ENCODE peak calls at places on chromosome 1, in five cellular contexts. One of them, this sample, is unnamed.

GRCh38 chr1:193031431-193031830 is 27.7 kb downstream of the UCHL5 start:
- DNase-seq in stimulated activated CD8-positive, alpha-beta memory T cell treated with anti-CD3 and anti-CD28 coated beads, Interleukin-7, amount 100 ng/mL, for 24 hours: no peak
- DNase-seq in GM13977: no peak
- DNase-seq in activated T-helper 1 cell treated with Interleukin-2 at 50 U/mL for 16 hours: no peak
- DNase-seq in AML-193: peak; percentile 16
- DNase-seq in this sample: peak; percentile 34

GRCh38 chr1:118136511-118136937 is 48.5 kb downstream of the SPAG17 start:
- DNase-seq in AML-193: no peak
- DNase-seq in activated T-helper 1 cell treated with Interleukin-2 at 50 U/mL for 16 hours: no peak
- DNase-seq in stimulated activated CD8-positive, alpha-beta memory T cell treated with anti-CD3 and anti-CD28 coated beads, Interleukin-7, amount 100 ng/mL, for 24 hours: peak; percentile 4
- DNase-seq in GM13977: peak; percentile 62
- DNase-seq in this sample: peak; percentile 77

GRCh38 chr1:2229032-2229920 is 1.2 kb downstream of the SKI start:
- DNase-seq in stimulated activated CD8-positive, alpha-beta memory T cell treated with anti-CD3 and anti-CD28 coated beads, Interleukin-7, amount 100 ng/mL, for 24 hours: no peak
- DNase-seq in activated T-helper 1 cell treated with Interleukin-2 at 50 U/mL for 16 hours: no peak
- DNase-seq in GM13977: peak; percentile 75
- DNase-seq in AML-193: peak; percentile 21
- DNase-seq in this sample: no peak

GRCh38 chr1:178630418-178630817 is 94.6 kb upstream of the RALGPS2 start:
- DNase-seq in activated T-helper 1 cell treated with Interleukin-2 at 50 U/mL for 16 hours: no peak
- DNase-seq in AML-193: no peak
- DNase-seq in stimulated activated CD8-positive, alpha-beta memory T cell treated with anti-CD3 and anti-CD28 coated beads, Interleukin-7, amount 100 ng/mL, for 24 hours: no peak
- DNase-seq in GM13977: no peak
- DNase-seq in this sample: no peak

GRCh38 chr1:7301346-7301993 is 469.6 kb upstream of the VAMP3 start:
- DNase-seq in AML-193: no peak
- DNase-seq in stimulated activated CD8-positive, alpha-beta memory T cell treated with anti-CD3 and anti-CD28 coated beads, Interleukin-7, amount 100 ng/mL, for 24 hours: no peak
- DNase-seq in activated T-helper 1 cell treated with Interleukin-2 at 50 U/mL for 16 hours: no peak
- DNase-seq in GM13977: no peak
- DNase-seq in this sample: no peak

GRCh38 chr1:111920221-111921024 is 69.0 kb downstream of the KCND3 start:
- DNase-seq in GM13977: no peak
- DNase-seq in stimulated activated CD8-positive, alpha-beta memory T cell treated with anti-CD3 and anti-CD28 coated beads, Interleukin-7, amount 100 ng/mL, for 24 hours: no peak
- DNase-seq in activated T-helper 1 cell treated with Interleukin-2 at 50 U/mL for 16 hours: no peak
- DNase-seq in AML-193: no peak
- DNase-seq in this sample: peak; percentile 3

GRCh38 chr1:156448134-156448967 is 52.2 kb downstream of the MEF2D start:
- DNase-seq in GM13977: no peak
- DNase-seq in stimulated activated CD8-positive, alpha-beta memory T cell treated with anti-CD3 and anti-CD28 coated beads, Interleukin-7, amount 100 ng/mL, for 24 hours: no peak
- DNase-seq in AML-193: no peak
- DNase-seq in activated T-helper 1 cell treated with Interleukin-2 at 50 U/mL for 16 hours: no peak
- DNase-seq in this sample: no peak

GRCh38 chr1:194069168-194069830 is 882.9 kb upstream of the B3GALT2 start:
- DNase-seq in activated T-helper 1 cell treated with Interleukin-2 at 50 U/mL for 16 hours: no peak
- DNase-seq in stimulated activated CD8-positive, alpha-beta memory T cell treated with anti-CD3 and anti-CD28 coated beads, Interleukin-7, amount 100 ng/mL, for 24 hours: no peak
- DNase-seq in AML-193: no peak
- DNase-seq in GM13977: no peak
- DNase-seq in this sample: no peak

GRCh38 chr1:6906783-6907182 is 121.5 kb downstream of the CAMTA1 start:
- DNase-seq in activated T-helper 1 cell treated with Interleukin-2 at 50 U/mL for 16 hours: no peak
- DNase-seq in AML-193: no peak
- DNase-seq in GM13977: no peak
- DNase-seq in stimulated activated CD8-positive, alpha-beta memory T cell treated with anti-CD3 and anti-CD28 coated beads, Interleukin-7, amount 100 ng/mL, for 24 hours: no peak
- DNase-seq in this sample: no peak

GRCh38 chr1:33060579-33061083 is 20.3 kb upstream of the AZIN2 start:
- DNase-seq in stimulated activated CD8-positive, alpha-beta memory T cell treated with anti-CD3 and anti-CD28 coated beads, Interleukin-7, amount 100 ng/mL, for 24 hours: no peak
- DNase-seq in AML-193: no peak
- DNase-seq in activated T-helper 1 cell treated with Interleukin-2 at 50 U/mL for 16 hours: no peak
- DNase-seq in GM13977: no peak
- DNase-seq in this sample: peak; percentile 51

GRCh38 chr1:47703161-47703825 is 265.4 kb downstream of the FOXD2 start:
- DNase-seq in activated T-helper 1 cell treated with Interleukin-2 at 50 U/mL for 16 hours: no peak
- DNase-seq in GM13977: no peak
- DNase-seq in stimulated activated CD8-positive, alpha-beta memory T cell treated with anti-CD3 and anti-CD28 coated beads, Interleukin-7, amount 100 ng/mL, for 24 hours: no peak
- DNase-seq in AML-193: no peak
- DNase-seq in this sample: no peak

GRCh38 chr1:11321656-11322491 is 48.9 kb downstream of the UBIAD1 start:
- DNase-seq in activated T-helper 1 cell treated with Interleukin-2 at 50 U/mL for 16 hours: no peak
- DNase-seq in AML-193: no peak
- DNase-seq in stimulated activated CD8-positive, alpha-beta memory T cell treated with anti-CD3 and anti-CD28 coated beads, Interleukin-7, amount 100 ng/mL, for 24 hours: no peak
- DNase-seq in GM13977: no peak
- DNase-seq in this sample: no peak

This sample was measured in renal cortical epithelial cell.